ENCODE peak calls at places on chromosome 22, in ten cellular contexts. One of them, this sample, is unnamed.
A peak's percentile ranks its signal among the peaks of the same experiment; 100 is the strongest.

GRCh38 chr22:36979016-36979415 is 40.2 kb downstream of the TST start:
- DNase-seq in effector CD4-positive, alpha-beta T cell: no peak
- DNase-seq in NCI-H2081: no peak
- DNase-seq in HTR-8/SVneo: no peak
- DNase-seq in stimulated activated CD8-positive, alpha-beta memory T cell treated with anti-CD3 and anti-CD28 coated beads, Interleukin-7, amount 100 ng/mL, for 1 hour: no peak
- DNase-seq in stimulated activated CD4-positive, alpha-beta T cell treated with anti-CD3 and anti-CD28 coated beads, TNF-alpha, amount 100 ng/mL, for 4 hours: no peak
- DNase-seq in caudate nucleus: no peak
- DNase-seq in lower lobe of right lung: no peak
- DNase-seq in thyroid gland: no peak
- DNase-seq in activated T-cell treated with anti-CD3 and anti-CD28 coated beads for 1 hour: no peak
- DNase-seq in this sample: no peak

GRCh38 chr22:44210721-44211120 is 30.0 kb downstream of the PARVG start:
- DNase-seq in effector CD4-positive, alpha-beta T cell: no peak
- DNase-seq in NCI-H2081: no peak
- DNase-seq in HTR-8/SVneo: no peak
- DNase-seq in stimulated activated CD8-positive, alpha-beta memory T cell treated with anti-CD3 and anti-CD28 coated beads, Interleukin-7, amount 100 ng/mL, for 1 hour: no peak
- DNase-seq in stimulated activated CD4-positive, alpha-beta T cell treated with anti-CD3 and anti-CD28 coated beads, TNF-alpha, amount 100 ng/mL, for 4 hours: no peak
- DNase-seq in caudate nucleus: no peak
- DNase-seq in lower lobe of right lung: no peak
- DNase-seq in thyroid gland: no peak
- DNase-seq in activated T-cell treated with anti-CD3 and anti-CD28 coated beads for 1 hour: no peak
- DNase-seq in this sample: no peak

GRCh38 chr22:38471237-38471636 is 3.3 kb downstream of the KDELR3 start:
- DNase-seq in effector CD4-positive, alpha-beta T cell: no peak
- DNase-seq in NCI-H2081: no peak
- DNase-seq in HTR-8/SVneo: no peak
- DNase-seq in stimulated activated CD8-positive, alpha-beta memory T cell treated with anti-CD3 and anti-CD28 coated beads, Interleukin-7, amount 100 ng/mL, for 1 hour: no peak
- DNase-seq in stimulated activated CD4-positive, alpha-beta T cell treated with anti-CD3 and anti-CD28 coated beads, TNF-alpha, amount 100 ng/mL, for 4 hours: no peak
- DNase-seq in caudate nucleus: no peak
- DNase-seq in lower lobe of right lung: peak; percentile 24
- DNase-seq in thyroid gland: no peak
- DNase-seq in activated T-cell treated with anti-CD3 and anti-CD28 coated beads for 1 hour: no peak
- DNase-seq in this sample: no peak

GRCh38 chr22:37546436-37547248 is 13.6 kb upstream of the CDC42EP1 start:
- DNase-seq in effector CD4-positive, alpha-beta T cell: no peak
- DNase-seq in NCI-H2081: no peak
- DNase-seq in HTR-8/SVneo: no peak
- DNase-seq in stimulated activated CD8-positive, alpha-beta memory T cell treated with anti-CD3 and anti-CD28 coated beads, Interleukin-7, amount 100 ng/mL, for 1 hour: no peak
- DNase-seq in stimulated activated CD4-positive, alpha-beta T cell treated with anti-CD3 and anti-CD28 coated beads, TNF-alpha, amount 100 ng/mL, for 4 hours: no peak
- DNase-seq in caudate nucleus: no peak
- DNase-seq in lower lobe of right lung: peak; percentile 73
- DNase-seq in thyroid gland: peak; percentile 75
- DNase-seq in activated T-cell treated with anti-CD3 and anti-CD28 coated beads for 1 hour: no peak
- DNase-seq in this sample: no peak

GRCh38 chr22:24068717-24069116 is 57.6 kb downstream of the CABIN1 start:
- DNase-seq in effector CD4-positive, alpha-beta T cell: no peak
- DNase-seq in NCI-H2081: no peak
- DNase-seq in HTR-8/SVneo: no peak
- DNase-seq in stimulated activated CD8-positive, alpha-beta memory T cell treated with anti-CD3 and anti-CD28 coated beads, Interleukin-7, amount 100 ng/mL, for 1 hour: no peak
- DNase-seq in stimulated activated CD4-positive, alpha-beta T cell treated with anti-CD3 and anti-CD28 coated beads, TNF-alpha, amount 100 ng/mL, for 4 hours: no peak
- DNase-seq in caudate nucleus: no peak
- DNase-seq in lower lobe of right lung: no peak
- DNase-seq in thyroid gland: peak; percentile 24
- DNase-seq in activated T-cell treated with anti-CD3 and anti-CD28 coated beads for 1 hour: no peak
- DNase-seq in this sample: no peak

GRCh38 chr22:33605201-33605600 is 315.1 kb downstream of the LARGE1 start:
- DNase-seq in effector CD4-positive, alpha-beta T cell: no peak
- DNase-seq in NCI-H2081: no peak
- DNase-seq in HTR-8/SVneo: no peak
- DNase-seq in stimulated activated CD8-positive, alpha-beta memory T cell treated with anti-CD3 and anti-CD28 coated beads, Interleukin-7, amount 100 ng/mL, for 1 hour: no peak
- DNase-seq in stimulated activated CD4-positive, alpha-beta T cell treated with anti-CD3 and anti-CD28 coated beads, TNF-alpha, amount 100 ng/mL, for 4 hours: no peak
- DNase-seq in caudate nucleus: no peak
- DNase-seq in lower lobe of right lung: no peak
- DNase-seq in thyroid gland: no peak
- DNase-seq in activated T-cell treated with anti-CD3 and anti-CD28 coated beads for 1 hour: no peak
- DNase-seq in this sample: no peak

GRCh38 chr22:50531546-50532352 is 1.9 kb upstream of the TYMP start:
- DNase-seq in effector CD4-positive, alpha-beta T cell: peak; percentile 34
- DNase-seq in NCI-H2081: peak; percentile 14
- DNase-seq in HTR-8/SVneo: no peak
- DNase-seq in stimulated activated CD8-positive, alpha-beta memory T cell treated with anti-CD3 and anti-CD28 coated beads, Interleukin-7, amount 100 ng/mL, for 1 hour: no peak
- DNase-seq in stimulated activated CD4-positive, alpha-beta T cell treated with anti-CD3 and anti-CD28 coated beads, TNF-alpha, amount 100 ng/mL, for 4 hours: peak; percentile 68
- DNase-seq in caudate nucleus: no peak
- DNase-seq in lower lobe of right lung: peak; percentile 91
- DNase-seq in thyroid gland: peak; percentile 80
- DNase-seq in activated T-cell treated with anti-CD3 and anti-CD28 coated beads for 1 hour: peak; percentile 62
- DNase-seq in this sample: no peak

GRCh38 chr22:23404689-23405365 is 175.3 kb downstream of the IGLL1 start:
- DNase-seq in effector CD4-positive, alpha-beta T cell: no peak
- DNase-seq in NCI-H2081: no peak
- DNase-seq in HTR-8/SVneo: peak; percentile 28
- DNase-seq in stimulated activated CD8-positive, alpha-beta memory T cell treated with anti-CD3 and anti-CD28 coated beads, Interleukin-7, amount 100 ng/mL, for 1 hour: no peak
- DNase-seq in stimulated activated CD4-positive, alpha-beta T cell treated with anti-CD3 and anti-CD28 coated beads, TNF-alpha, amount 100 ng/mL, for 4 hours: no peak
- DNase-seq in caudate nucleus: no peak
- DNase-seq in lower lobe of right lung: no peak
- DNase-seq in thyroid gland: peak; percentile 81
- DNase-seq in activated T-cell treated with anti-CD3 and anti-CD28 coated beads for 1 hour: no peak
- DNase-seq in this sample: no peak

GRCh38 chr22:21832291-21833290 is 34.9 kb downstream of the MAPK1 start:
- DNase-seq in effector CD4-positive, alpha-beta T cell: no peak
- DNase-seq in NCI-H2081: no peak
- DNase-seq in HTR-8/SVneo: no peak
- DNase-seq in stimulated activated CD8-positive, alpha-beta memory T cell treated with anti-CD3 and anti-CD28 coated beads, Interleukin-7, amount 100 ng/mL, for 1 hour: no peak
- DNase-seq in stimulated activated CD4-positive, alpha-beta T cell treated with anti-CD3 and anti-CD28 coated beads, TNF-alpha, amount 100 ng/mL, for 4 hours: no peak
- DNase-seq in caudate nucleus: peak; percentile 12
- DNase-seq in lower lobe of right lung: no peak
- DNase-seq in thyroid gland: no peak
- DNase-seq in activated T-cell treated with anti-CD3 and anti-CD28 coated beads for 1 hour: no peak
- DNase-seq in this sample: no peak

GRCh38 chr22:29621761-29622526 is 18.5 kb downstream of the NF2 start:
- DNase-seq in effector CD4-positive, alpha-beta T cell: no peak
- DNase-seq in NCI-H2081: no peak
- DNase-seq in HTR-8/SVneo: peak; percentile 63
- DNase-seq in stimulated activated CD8-positive, alpha-beta memory T cell treated with anti-CD3 and anti-CD28 coated beads, Interleukin-7, amount 100 ng/mL, for 1 hour: no peak
- DNase-seq in stimulated activated CD4-positive, alpha-beta T cell treated with anti-CD3 and anti-CD28 coated beads, TNF-alpha, amount 100 ng/mL, for 4 hours: no peak
- DNase-seq in caudate nucleus: no peak
- DNase-seq in lower lobe of right lung: no peak
- DNase-seq in thyroid gland: no peak
- DNase-seq in activated T-cell treated with anti-CD3 and anti-CD28 coated beads for 1 hour: no peak
- DNase-seq in this sample: no peak

GRCh38 chr22:39530692-39531331 is 1.7 kb downstream of the RPS19BP1 start:
- DNase-seq in effector CD4-positive, alpha-beta T cell: no peak
- DNase-seq in NCI-H2081: no peak
- DNase-seq in HTR-8/SVneo: no peak
- DNase-seq in stimulated activated CD8-positive, alpha-beta memory T cell treated with anti-CD3 and anti-CD28 coated beads, Interleukin-7, amount 100 ng/mL, for 1 hour: no peak
- DNase-seq in stimulated activated CD4-positive, alpha-beta T cell treated with anti-CD3 and anti-CD28 coated beads, TNF-alpha, amount 100 ng/mL, for 4 hours: no peak
- DNase-seq in caudate nucleus: no peak
- DNase-seq in lower lobe of right lung: peak; percentile 38
- DNase-seq in thyroid gland: no peak
- DNase-seq in activated T-cell treated with anti-CD3 and anti-CD28 coated beads for 1 hour: no peak
- DNase-seq in this sample: no peak

GRCh38 chr22:24996420-24996952 is 44.0 kb downstream of the KIAA1671 start:
- DNase-seq in effector CD4-positive, alpha-beta T cell: no peak
- DNase-seq in NCI-H2081: peak; percentile 8
- DNase-seq in HTR-8/SVneo: peak; percentile 74
- DNase-seq in stimulated activated CD8-positive, alpha-beta memory T cell treated with anti-CD3 and anti-CD28 coated beads, Interleukin-7, amount 100 ng/mL, for 1 hour: no peak
- DNase-seq in stimulated activated CD4-positive, alpha-beta T cell treated with anti-CD3 and anti-CD28 coated beads, TNF-alpha, amount 100 ng/mL, for 4 hours: no peak
- DNase-seq in caudate nucleus: no peak
- DNase-seq in lower lobe of right lung: no peak
- DNase-seq in thyroid gland: no peak
- DNase-seq in activated T-cell treated with anti-CD3 and anti-CD28 coated beads for 1 hour: no peak
- DNase-seq in this sample: peak; percentile 4

GRCh38 chr22:45163074-45163416 is 680 bp upstream of the NUP50 start:
- DNase-seq in effector CD4-positive, alpha-beta T cell: no peak
- DNase-seq in NCI-H2081: peak; percentile 6
- DNase-seq in HTR-8/SVneo: peak; percentile 31
- DNase-seq in stimulated activated CD8-positive, alpha-beta memory T cell treated with anti-CD3 and anti-CD28 coated beads, Interleukin-7, amount 100 ng/mL, for 1 hour: no peak
- DNase-seq in stimulated activated CD4-positive, alpha-beta T cell treated with anti-CD3 and anti-CD28 coated beads, TNF-alpha, amount 100 ng/mL, for 4 hours: no peak
- DNase-seq in caudate nucleus: no peak
- DNase-seq in lower lobe of right lung: no peak
- DNase-seq in thyroid gland: peak; percentile 32
- DNase-seq in activated T-cell treated with anti-CD3 and anti-CD28 coated beads for 1 hour: no peak
- DNase-seq in this sample: no peak

GRCh38 chr22:32083814-32084213 is 40.8 kb downstream of the SLC5A1 start:
- DNase-seq in effector CD4-positive, alpha-beta T cell: no peak
- DNase-seq in NCI-H2081: no peak
- DNase-seq in HTR-8/SVneo: no peak
- DNase-seq in stimulated activated CD8-positive, alpha-beta memory T cell treated with anti-CD3 and anti-CD28 coated beads, Interleukin-7, amount 100 ng/mL, for 1 hour: no peak
- DNase-seq in stimulated activated CD4-positive, alpha-beta T cell treated with anti-CD3 and anti-CD28 coated beads, TNF-alpha, amount 100 ng/mL, for 4 hours: no peak
- DNase-seq in caudate nucleus: no peak
- DNase-seq in lower lobe of right lung: no peak
- DNase-seq in thyroid gland: no peak
- DNase-seq in activated T-cell treated with anti-CD3 and anti-CD28 coated beads for 1 hour: no peak
- DNase-seq in this sample: no peak

GRCh38 chr22:22948651-22949611 is 61.3 kb downstream of the IGLL5 start:
- DNase-seq in effector CD4-positive, alpha-beta T cell: no peak
- DNase-seq in NCI-H2081: no peak
- DNase-seq in HTR-8/SVneo: no peak
- DNase-seq in stimulated activated CD8-positive, alpha-beta memory T cell treated with anti-CD3 and anti-CD28 coated beads, Interleukin-7, amount 100 ng/mL, for 1 hour: no peak
- DNase-seq in stimulated activated CD4-positive, alpha-beta T cell treated with anti-CD3 and anti-CD28 coated beads, TNF-alpha, amount 100 ng/mL, for 4 hours: no peak
- DNase-seq in caudate nucleus: no peak
- DNase-seq in lower lobe of right lung: no peak
- DNase-seq in thyroid gland: no peak
- DNase-seq in activated T-cell treated with anti-CD3 and anti-CD28 coated beads for 1 hour: no peak
- DNase-seq in this sample: no peak

GRCh38 chr22:24989135-24989534 is 36.6 kb downstream of the KIAA1671 start:
- DNase-seq in effector CD4-positive, alpha-beta T cell: no peak
- DNase-seq in NCI-H2081: no peak
- DNase-seq in HTR-8/SVneo: no peak
- DNase-seq in stimulated activated CD8-positive, alpha-beta memory T cell treated with anti-CD3 and anti-CD28 coated beads, Interleukin-7, amount 100 ng/mL, for 1 hour: no peak
- DNase-seq in stimulated activated CD4-positive, alpha-beta T cell treated with anti-CD3 and anti-CD28 coated beads, TNF-alpha, amount 100 ng/mL, for 4 hours: no peak
- DNase-seq in caudate nucleus: no peak
- DNase-seq in lower lobe of right lung: no peak
- DNase-seq in thyroid gland: no peak
- DNase-seq in activated T-cell treated with anti-CD3 and anti-CD28 coated beads for 1 hour: no peak
- DNase-seq in this sample: no peak

GRCh38 chr22:31081963-31082605 is 966 bp downstream of the SMTN start:
- DNase-seq in effector CD4-positive, alpha-beta T cell: no peak
- DNase-seq in NCI-H2081: no peak
- DNase-seq in HTR-8/SVneo: no peak
- DNase-seq in stimulated activated CD8-positive, alpha-beta memory T cell treated with anti-CD3 and anti-CD28 coated beads, Interleukin-7, amount 100 ng/mL, for 1 hour: no peak
- DNase-seq in stimulated activated CD4-positive, alpha-beta T cell treated with anti-CD3 and anti-CD28 coated beads, TNF-alpha, amount 100 ng/mL, for 4 hours: no peak
- DNase-seq in caudate nucleus: no peak
- DNase-seq in lower lobe of right lung: no peak
- DNase-seq in thyroid gland: no peak
- DNase-seq in activated T-cell treated with anti-CD3 and anti-CD28 coated beads for 1 hour: no peak
- DNase-seq in this sample: no peak

GRCh38 chr22:43126506-43127165 is 16.1 kb downstream of the BIK start:
- DNase-seq in effector CD4-positive, alpha-beta T cell: no peak
- DNase-seq in NCI-H2081: no peak
- DNase-seq in HTR-8/SVneo: peak; percentile 96
- DNase-seq in stimulated activated CD8-positive, alpha-beta memory T cell treated with anti-CD3 and anti-CD28 coated beads, Interleukin-7, amount 100 ng/mL, for 1 hour: no peak
- DNase-seq in stimulated activated CD4-positive, alpha-beta T cell treated with anti-CD3 and anti-CD28 coated beads, TNF-alpha, amount 100 ng/mL, for 4 hours: no peak
- DNase-seq in caudate nucleus: no peak
- DNase-seq in lower lobe of right lung: no peak
- DNase-seq in thyroid gland: no peak
- DNase-seq in activated T-cell treated with anti-CD3 and anti-CD28 coated beads for 1 hour: no peak
- DNase-seq in this sample: no peak

GRCh38 chr22:35323305-35323704 is 23.6 kb downstream of the TOM1 start:
- DNase-seq in effector CD4-positive, alpha-beta T cell: no peak
- DNase-seq in NCI-H2081: no peak
- DNase-seq in HTR-8/SVneo: no peak
- DNase-seq in stimulated activated CD8-positive, alpha-beta memory T cell treated with anti-CD3 and anti-CD28 coated beads, Interleukin-7, amount 100 ng/mL, for 1 hour: no peak
- DNase-seq in stimulated activated CD4-positive, alpha-beta T cell treated with anti-CD3 and anti-CD28 coated beads, TNF-alpha, amount 100 ng/mL, for 4 hours: no peak
- DNase-seq in caudate nucleus: no peak
- DNase-seq in lower lobe of right lung: no peak
- DNase-seq in thyroid gland: peak; percentile 71
- DNase-seq in activated T-cell treated with anti-CD3 and anti-CD28 coated beads for 1 hour: no peak
- DNase-seq in this sample: no peak

GRCh38 chr22:45549739-45550138 is 47.1 kb downstream of the FBLN1 start:
- DNase-seq in effector CD4-positive, alpha-beta T cell: no peak
- DNase-seq in NCI-H2081: no peak
- DNase-seq in HTR-8/SVneo: no peak
- DNase-seq in stimulated activated CD8-positive, alpha-beta memory T cell treated with anti-CD3 and anti-CD28 coated beads, Interleukin-7, amount 100 ng/mL, for 1 hour: no peak
- DNase-seq in stimulated activated CD4-positive, alpha-beta T cell treated with anti-CD3 and anti-CD28 coated beads, TNF-alpha, amount 100 ng/mL, for 4 hours: no peak
- DNase-seq in caudate nucleus: no peak
- DNase-seq in lower lobe of right lung: no peak
- DNase-seq in thyroid gland: no peak
- DNase-seq in activated T-cell treated with anti-CD3 and anti-CD28 coated beads for 1 hour: no peak
- DNase-seq in this sample: no peak

GRCh38 chr22:22733881-22734373 is 89.5 kb downstream of the GGTLC2 start:
- DNase-seq in effector CD4-positive, alpha-beta T cell: no peak
- DNase-seq in NCI-H2081: no peak
- DNase-seq in HTR-8/SVneo: no peak
- DNase-seq in stimulated activated CD8-positive, alpha-beta memory T cell treated with anti-CD3 and anti-CD28 coated beads, Interleukin-7, amount 100 ng/mL, for 1 hour: no peak
- DNase-seq in stimulated activated CD4-positive, alpha-beta T cell treated with anti-CD3 and anti-CD28 coated beads, TNF-alpha, amount 100 ng/mL, for 4 hours: no peak
- DNase-seq in caudate nucleus: no peak
- DNase-seq in lower lobe of right lung: no peak
- DNase-seq in thyroid gland: no peak
- DNase-seq in activated T-cell treated with anti-CD3 and anti-CD28 coated beads for 1 hour: no peak
- DNase-seq in this sample: no peak